ENCODE peak calls at places on chromosomes 4 and X, in seven cellular contexts. D is AG09319, A is right lobe of liver, J is PC-3, Z is mucosa of descending colon, C is pancreas, M is astrocyte of the cerebellum. G is an unnamed sample.

GRCh38 chrX:148380614-148381561 is 119.5 kb upstream of the AFF2 start:
- DNase-seq in D (no peak), A (no peak), J (no peak), Z (peak), C (no peak), M (no peak), G (peak)

GRCh38 chr4:8152865-8153257 is 5.8 kb downstream of the ABLIM2 start:
- DNase-seq in D (no peak), A (no peak), J (no peak), Z (no peak), C (no peak), M (no peak), G (no peak)

GRCh38 chrX:147476008-147476407 is 435.7 kb upstream of the FMR1 start:
- DNase-seq in D (no peak), A (no peak), J (peak), Z (peak), C (peak), M (no peak), G (no peak)

GRCh38 chrX:21735038-21735752 is 22.7 kb downstream of the SMPX start:
- DNase-seq in D (no peak), A (no peak), J (no peak), Z (no peak), C (no peak), M (peak), G (no peak)

GRCh38 chr4:52670739-52671138 is 11.6 kb upstream of the USP46 start:
- DNase-seq in D (no peak), A (no peak), J (no peak), Z (no peak), C (no peak), M (no peak), G (no peak)

GRCh38 chr4:104795264-104795934 is 300.7 kb upstream of the CXXC4 start:
- DNase-seq in D (no peak), A (no peak), J (no peak), Z (no peak), C (no peak), M (peak), G (no peak)

GRCh38 chr4:122152699-122153328 is 683 bp downstream of the BLTP1 start:
- DNase-seq in D (no peak), A (peak), J (peak), Z (peak), C (no peak), M (peak), G (peak)

GRCh38 chr4:70632028-70632427 is 3.5 kb downstream of the ENAM start:
- DNase-seq in D (no peak), A (no peak), J (peak), Z (no peak), C (no peak), M (peak), G (no peak)

GRCh38 chr4:53929955-53930798 is 134.2 kb downstream of the CHIC2 start:
- DNase-seq in D (peak), A (peak), J (peak), Z (peak), C (peak), M (peak), G (peak)

GRCh38 chr4:55503164-55503563 is 43.5 kb downstream of the CLOCK start:
- DNase-seq in D (no peak), A (no peak), J (peak), Z (no peak), C (no peak), M (no peak), G (no peak)

GRCh38 chr4:3255611-3256186 is 6.7 kb downstream of the MSANTD1 start:
- DNase-seq in D (no peak), A (no peak), J (no peak), Z (no peak), C (peak), M (no peak), G (peak)

GRCh38 chr4:133711817-133712216 is 489.8 kb downstream of the PABPC4L start:
- DNase-seq in D (no peak), A (no peak), J (no peak), Z (no peak), C (no peak), M (no peak), G (no peak)

GRCh38 chr4:78767350-78767749 is 8.8 kb upstream of the BMP2K start:
- DNase-seq in D (no peak), A (no peak), J (no peak), Z (no peak), C (no peak), M (no peak), G (no peak)

GRCh38 chr4:150943126-150943525 is 72.0 kb downstream of the LRBA start:
- DNase-seq in D (no peak), A (no peak), J (no peak), Z (no peak), C (no peak), M (no peak), G (no peak)

GRCh38 chr4:147093206-147093605 is 147.5 kb upstream of the TTC29 start:
- DNase-seq in D (no peak), A (no peak), J (no peak), Z (no peak), C (no peak), M (no peak), G (no peak)

GRCh38 chrX:110418220-110418856 is 59.7 kb downstream of the RTL9 start:
- DNase-seq in D (no peak), A (no peak), J (peak), Z (peak), C (peak), M (peak), G (no peak)

GRCh38 chrX:68627986-68628385 is 19.5 kb upstream of the STARD8 start:
- DNase-seq in D (no peak), A (no peak), J (no peak), Z (no peak), C (no peak), M (no peak), G (no peak)

GRCh38 chr4:139152249-139152648 is 24.8 kb downstream of the ELF2 start:
- DNase-seq in D (no peak), A (no peak), J (no peak), Z (no peak), C (no peak), M (no peak), G (no peak)

GRCh38 chr4:147163311-147163710 is 217.6 kb upstream of the TTC29 start:
- DNase-seq in D (no peak), A (no peak), J (no peak), Z (no peak), C (no peak), M (no peak), G (no peak)

GRCh38 chrX:73728518-73729023 is 165.6 kb downstream of the CHIC1 start:
- DNase-seq in D (no peak), A (no peak), J (no peak), Z (no peak), C (no peak), M (no peak), G (no peak)

GRCh38 chr4:10281996-10282395 is 165.4 kb upstream of the WDR1 start:
- DNase-seq in D (no peak), A (no peak), J (no peak), Z (no peak), C (no peak), M (no peak), G (no peak)

GRCh38 chr4:60926624-60927023 is 273.5 kb upstream of the ADGRL3 start:
- DNase-seq in D (no peak), A (no peak), J (no peak), Z (no peak), C (no peak), M (no peak), G (no peak)

GRCh38 chr4:79764118-79764517 is 308.9 kb downstream of the ANTXR2 start:
- DNase-seq in D (no peak), A (no peak), J (no peak), Z (no peak), C (no peak), M (no peak), G (no peak)

GRCh38 chrX:38112566-38112965 is 106.2 kb downstream of the SYTL5 start:
- DNase-seq in D (no peak), A (no peak), J (no peak), Z (no peak), C (no peak), M (no peak), G (no peak)

GRCh38 chrX:24426921-24427746 is 38.0 kb upstream of the PDK3 start:
- DNase-seq in D (no peak), A (no peak), J (no peak), Z (peak), C (no peak), M (no peak), G (no peak)

GRCh38 chrX:103817502-103817901 is 14.6 kb downstream of the RAB9B start:
- DNase-seq in D (peak), A (no peak), J (peak), Z (peak), C (no peak), M (peak), G (no peak)

GRCh38 chrX:150352114-150352513 is 11.0 kb upstream of the MAMLD1 start:
- DNase-seq in D (no peak), A (no peak), J (peak), Z (no peak), C (no peak), M (no peak), G (no peak)

GRCh38 chr4:54209617-54210016 is 19.5 kb upstream of the PDGFRA start:
- DNase-seq in D (no peak), A (no peak), J (peak), Z (no peak), C (no peak), M (no peak), G (no peak)

GRCh38 chrX:68665502-68665901 is 18.0 kb downstream of the STARD8 start:
- DNase-seq in D (no peak), A (no peak), J (no peak), Z (no peak), C (no peak), M (no peak), G (no peak)

GRCh38 chr4:87530868-87531267 is 1.7 kb upstream of the SPARCL1 start:
- DNase-seq in D (peak), A (no peak), J (no peak), Z (peak), C (no peak), M (peak), G (no peak)

GRCh38 chrX:39816871-39817731 is 280.7 kb downstream of the BCOR start:
- DNase-seq in D (no peak), A (peak), J (no peak), Z (no peak), C (no peak), M (no peak), G (no peak)

GRCh38 chr4:186932196-186932595 is 208.5 kb upstream of the FAT1 start:
- DNase-seq in D (no peak), A (no peak), J (no peak), Z (no peak), C (no peak), M (no peak), G (no peak)

GRCh38 chrX:2767631-2768455 is 16.0 kb downstream of the XG start:
- DNase-seq in D (peak), A (no peak), J (peak), Z (peak), C (no peak), M (no peak), G (peak)

GRCh38 chr4:145828802-145829485 is 109.7 kb downstream of the ZNF827 start:
- DNase-seq in D (no peak), A (no peak), J (no peak), Z (no peak), C (no peak), M (no peak), G (no peak)

GRCh38 chr4:138953962-138954371 is 61.6 kb upstream of the NOCT start:
- DNase-seq in D (peak), A (no peak), J (peak), Z (no peak), C (no peak), M (peak), G (no peak)

GRCh38 chr4:174627473-174627872 is 105.2 kb upstream of the HPGD start:
- DNase-seq in D (no peak), A (no peak), J (peak), Z (no peak), C (no peak), M (no peak), G (no peak)

GRCh38 chrX:53321216-53321942 is 40.0 kb upstream of the IQSEC2 start:
- DNase-seq in D (no peak), A (no peak), J (no peak), Z (no peak), C (peak), M (no peak), G (no peak)

GRCh38 chr4:90137545-90137944 is 10.4 kb downstream of the CCSER1 start:
- DNase-seq in D (no peak), A (no peak), J (peak), Z (no peak), C (no peak), M (no peak), G (no peak)

DNA sequence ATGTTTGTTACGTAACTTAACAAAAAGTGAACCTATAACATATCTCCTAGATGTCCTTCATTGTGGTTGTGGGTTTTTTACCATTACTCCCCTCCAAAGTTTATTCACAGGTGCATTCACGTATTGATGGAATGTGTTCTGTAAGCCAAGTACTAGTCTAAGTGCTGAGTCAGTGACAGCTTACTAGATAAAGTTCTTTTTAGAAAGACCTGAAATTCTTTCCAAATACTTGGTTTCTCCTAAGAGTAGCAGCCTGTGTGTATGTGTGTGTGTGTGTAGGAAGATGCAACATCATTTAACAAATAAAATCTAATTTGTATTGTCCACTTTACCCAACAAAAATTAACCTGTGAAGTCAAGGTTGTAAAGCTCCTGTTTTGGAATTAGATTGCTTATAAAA is 22.1 kb downstream of the NAP1L5 start:
- DNase-seq in D (no peak), A (no peak), J (no peak), Z (no peak), C (no peak), M (no peak), G (no peak)
- TF ChIP-seq CTCF in D (no peak), A (no peak), J (no peak), Z (no peak), C (no peak), M (no peak), G (no peak)

GRCh38 chr4:157045507-157046127 is 30.3 kb upstream of the GLRB start:
- DNase-seq in D (peak), A (no peak), J (peak), Z (peak), C (peak), M (peak), G (peak)
- TF ChIP-seq CTCF in D (peak), A (peak), J (peak), Z (peak), C (peak), M (peak), G (no peak)

GRCh38 chr4:157291071-157291470 is 70.5 kb downstream of the GRIA2 start:
- DNase-seq in D (no peak), A (no peak), J (peak), Z (no peak), C (no peak), M (no peak), G (no peak)
- TF ChIP-seq CTCF in D (peak), A (no peak), J (peak), Z (no peak), C (no peak), M (no peak), G (no peak)

GRCh38 chrX:51395807-51396728 is 63.4 kb downstream of the NUDT10 start:
- DNase-seq in D (no peak), A (peak), J (no peak), Z (peak), C (peak), M (no peak), G (no peak)
- TF ChIP-seq CTCF in D (no peak), A (no peak), J (peak), Z (no peak), C (no peak), M (peak), G (peak)

GRCh38 chr4:15963001-15963451 is at the start of gene FGFBP2:
- DNase-seq in D (peak), A (no peak), J (peak), Z (peak), C (no peak), M (no peak), G (peak)
- TF ChIP-seq CTCF in D (peak), A (peak), J (peak), Z (peak), C (peak), M (peak), G (peak)

GRCh38 chr4:1685604-1686150 is 1.6 kb upstream of the FAM53A start:
- DNase-seq in D (no peak), A (no peak), J (no peak), Z (no peak), C (peak), M (no peak), G (no peak)
- TF ChIP-seq CTCF in D (no peak), A (no peak), J (no peak), Z (no peak), C (no peak), M (no peak), G (no peak)

GRCh38 chr4:127782275-127783025 is at the start of gene HSPA4L:
- DNase-seq in D (no peak), A (peak), J (peak), Z (peak), C (peak), M (no peak), G (no peak)
- TF ChIP-seq CTCF in D (peak), A (peak), J (no peak), Z (no peak), C (no peak), M (peak), G (peak)

GRCh38 chrX:134426285-134426684 is 33.7 kb upstream of the HPRT1 start:
- DNase-seq in D (no peak), A (no peak), J (no peak), Z (no peak), C (no peak), M (no peak), G (no peak)

GRCh38 chrX:134418317-134419113 is 41.5 kb upstream of the HPRT1 start:
- DNase-seq in D (no peak), A (no peak), J (no peak), Z (no peak), C (no peak), M (no peak), G (peak)

GRCh38 chrX:134419784-134420183 is 40.2 kb upstream of the HPRT1 start:
- DNase-seq in D (no peak), A (no peak), J (no peak), Z (no peak), C (no peak), M (no peak), G (no peak)

GRCh38 chrX:134423606-134424005 is 36.4 kb upstream of the HPRT1 start:
- DNase-seq in D (peak), A (no peak), J (peak), Z (no peak), C (no peak), M (no peak), G (no peak)
- TF ChIP-seq CTCF in D (peak), A (peak), J (peak), Z (no peak), C (no peak), M (peak), G (no peak)

GRCh38 chr4:135418353-135418752 is 1216.8 kb upstream of the PABPC4L start:
- DNase-seq in D (no peak), A (no peak), J (peak), Z (no peak), C (no peak), M (no peak), G (no peak)
- TF ChIP-seq CTCF in D (peak), A (peak), J (peak), Z (no peak), C (no peak), M (peak), G (no peak)

GRCh38 chr4:38166768-38167167 is 206.6 kb downstream of the PTTG2 start:
- DNase-seq in D (no peak), A (no peak), J (no peak), Z (no peak), C (no peak), M (no peak), G (no peak)

GRCh38 chr4:38170380-38170779 is 210.2 kb downstream of the PTTG2 start:
- DNase-seq in D (no peak), A (no peak), J (no peak), Z (no peak), C (no peak), M (no peak), G (no peak)

GRCh38 chr4:38170800-38171199 is 210.6 kb downstream of the PTTG2 start:
- DNase-seq in D (no peak), A (no peak), J (peak), Z (no peak), C (no peak), M (no peak), G (no peak)

GRCh38 chr4:38166082-38166481 is 205.9 kb downstream of the PTTG2 start:
- DNase-seq in D (no peak), A (no peak), J (no peak), Z (no peak), C (no peak), M (no peak), G (no peak)

GRCh38 chr4:38169524-38169923 is 209.3 kb downstream of the PTTG2 start:
- DNase-seq in D (no peak), A (no peak), J (peak), Z (peak), C (no peak), M (no peak), G (no peak)
- TF ChIP-seq CTCF in D (no peak), A (peak), J (peak), Z (no peak), C (no peak), M (no peak), G (peak)